ENCODE peak calls at places on chromosomes 13 and 19, in five cellular contexts. P is psoas muscle, V is ascending aorta, C is brain microvascular endothelial cell, G is heart right ventricle. U is an unnamed sample.

GRCh38 chr19:18741566-18742121 is 49.5 kb downstream of the COMP start:
- DNase-seq in P (peak; percentile 75), V (no peak), C (no peak), G (no peak), U (peak; percentile 94)

GRCh38 chr13:87656311-87656710 is 14.9 kb upstream of the SLITRK5 start:
- DNase-seq in P (no peak), V (no peak), C (no peak), G (no peak), U (no peak)

GRCh38 chr19:43552616-43553015 is 19.6 kb downstream of the ZNF575 start:
- DNase-seq in P (no peak), V (no peak), C (no peak), G (no peak), U (no peak)

GRCh38 chr13:91722267-91722884 is 324.0 kb downstream of the GPC5 start:
- DNase-seq in P (no peak), V (no peak), C (peak; percentile 15), G (no peak), U (no peak)

GRCh38 chr13:76012091-76012721 is 376.1 kb downstream of the LMO7 start:
- DNase-seq in P (no peak), V (no peak), C (peak; percentile 38), G (no peak), U (no peak)

GRCh38 chr13:110322126-110322827 is 15.2 kb downstream of the COL4A2 start:
- DNase-seq in P (no peak), V (no peak), C (no peak), G (no peak), U (no peak)

GRCh38 chr13:30313307-30313706 is 6.0 kb upstream of the KATNAL1 start:
- DNase-seq in P (no peak), V (no peak), C (no peak), G (no peak), U (no peak)

GRCh38 chr13:38239874-38240273 is 109.8 kb upstream of the UFM1 start:
- DNase-seq in P (no peak), V (no peak), C (no peak), G (no peak), U (no peak)

GRCh38 chr19:33946535-33947323 is 150.1 kb downstream of the KCTD15 start:
- DNase-seq in P (no peak), V (no peak), C (no peak), G (no peak), U (no peak)

GRCh38 chr13:100674848-100675659 is 459 bp upstream of the TMTC4 start:
- DNase-seq in P (peak; percentile 100), V (peak; percentile 99), C (peak; percentile 98), G (peak; percentile 100), U (peak; percentile 99)

GRCh38 chr19:38394488-38394887 is 6.0 kb downstream of the SPRED3 start:
- DNase-seq in P (no peak), V (no peak), C (peak; percentile 25), G (no peak), U (no peak)

GRCh38 chr19:6161271-6161850 is 25.9 kb downstream of the ACSBG2 start:
- DNase-seq in P (no peak), V (no peak), C (no peak), G (peak; percentile 18), U (no peak)

GRCh38 chr19:31128291-31128690 is 220.9 kb downstream of the TSHZ3 start:
- DNase-seq in P (no peak), V (no peak), C (no peak), G (no peak), U (no peak)

GRCh38 chr19:50921391-50922315 is 10.5 kb upstream of the KLK4 start:
- DNase-seq in P (no peak), V (no peak), C (no peak), G (no peak), U (no peak)
- H3K4me3 ChIP-seq in P (no peak overlapping the region), V (no peak overlapping the region), C (no peak overlapping the region), G (no peak overlapping the region), U (no peak overlapping the region)

GRCh38 chr13:49421391-49421790 is 22.5 kb downstream of the CAB39L start:
- DNase-seq in P (no peak), V (no peak), C (no peak), G (no peak), U (peak; percentile 19)
- TF ChIP-seq CTCF in P (no peak), V (no peak), C (peak; percentile 17), G (peak; percentile 14), U (peak; percentile 26)

GRCh38 chr19:55676889-55677505 is 2.0 kb downstream of the EPN1 start:
- DNase-seq in P (no peak), V (no peak), C (no peak), G (no peak), U (no peak)
- H3K27ac ChIP-seq in P (peak overlapping the region; percentile 9), V (no peak overlapping the region), C (no peak overlapping the region), G (no peak overlapping the region), U (peak overlapping the region; percentile 80)

GRCh38 chr19:35546532-35546931 is 1.1 kb downstream of the TMEM147 start:
- DNase-seq in P (no peak), V (no peak), C (no peak), G (no peak), U (no peak)
- H3K4me3 ChIP-seq in P (peak overlapping the region; percentile 79), V (peak overlapping the region; percentile 87), C (peak overlapping the region; percentile 93), G (no peak overlapping the region), U (no peak overlapping the region)

GRCh38 chr19:50025022-50025793 is at the start of gene VRK3:
- DNase-seq in P (peak; percentile 99), V (peak; percentile 99), C (peak; percentile 100), G (peak; percentile 99), U (peak; percentile 99)
- TF ChIP-seq CTCF in P (no peak), V (no peak), C (peak; percentile 10), G (no peak), U (peak; percentile 17)

GRCh38 chr19:16542894-16543498 is 759 bp upstream of the CHERP start:
- DNase-seq in P (no peak), V (no peak), C (peak; percentile 11), G (no peak), U (no peak)

GRCh38 chr19:16544468-16545231 is 2.4 kb upstream of the CHERP start:
- DNase-seq in P (no peak), V (no peak), C (no peak), G (no peak), U (no peak)

GRCh38 chr19:16542045-16542893 is at the start of gene CHERP:
- DNase-seq in P (peak; percentile 98), V (peak; percentile 60), C (peak; percentile 83), G (peak; percentile 96), U (peak; percentile 94)

GRCh38 chr19:16540948-16541347 is 1.3 kb downstream of the CHERP start:
- DNase-seq in P (no peak), V (no peak), C (no peak), G (no peak), U (no peak)

DNA sequence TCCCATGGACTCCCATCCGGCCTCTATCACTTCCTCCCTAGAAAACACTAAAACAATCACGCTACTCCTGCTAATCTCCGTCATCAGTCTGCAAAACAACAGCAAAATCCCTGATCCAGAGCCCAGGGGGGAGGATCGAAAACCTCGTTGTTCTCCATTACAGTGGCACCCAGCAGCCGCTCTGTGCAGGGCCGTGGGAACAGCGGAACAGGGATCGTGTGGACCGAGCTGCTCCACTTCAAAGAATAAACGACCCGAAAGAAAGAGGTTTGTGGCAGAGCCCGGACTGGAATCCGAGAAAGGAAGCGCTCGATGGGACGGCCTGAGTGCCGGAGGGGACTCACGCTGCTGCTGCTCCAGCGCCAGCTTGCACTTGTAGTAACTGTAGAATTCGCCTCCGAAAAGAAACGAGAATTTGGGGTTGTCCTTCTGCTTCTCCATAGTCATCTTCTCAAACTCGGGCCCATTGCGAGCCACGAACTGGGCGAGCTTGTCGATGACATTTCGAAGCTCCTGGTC is 652 bp downstream of the CHERP start:
- DNase-seq in P (peak; percentile 26), V (no peak), C (peak; percentile 17), G (no peak), U (no peak)
- H3K27ac ChIP-seq in P (peak overlapping the region; percentile 91), V (peak overlapping the region; percentile 84), C (peak overlapping the region; percentile 80), G (peak overlapping the region; percentile 91), U (peak overlapping the region; percentile 89)

DNA sequence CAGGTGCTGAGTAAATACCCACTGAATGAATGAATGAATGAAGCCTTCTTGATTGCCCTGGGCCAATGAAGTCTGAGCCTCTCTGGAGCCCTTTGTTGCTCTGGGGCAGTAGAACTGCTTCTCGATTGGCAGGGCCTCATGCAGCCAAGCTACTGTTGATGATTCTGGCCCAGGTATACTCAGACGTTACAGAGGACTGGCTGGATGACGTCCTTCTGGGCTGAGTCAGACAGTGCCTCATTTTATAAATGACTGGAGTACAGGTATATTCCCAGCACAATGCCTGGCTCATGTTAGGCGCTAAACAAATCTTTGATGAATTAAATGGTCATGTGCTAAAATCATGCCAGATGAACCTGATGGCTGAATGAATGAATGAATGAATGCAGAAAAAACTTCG is 243.8 kb upstream of the MAB21L1 start:
- DNase-seq in P (no peak), V (no peak), C (no peak), G (no peak), U (no peak)
- H3K4me3 ChIP-seq in P (peak overlapping the region; percentile 34), V (no peak overlapping the region), C (no peak overlapping the region), G (no peak overlapping the region), U (no peak overlapping the region)

DNA sequence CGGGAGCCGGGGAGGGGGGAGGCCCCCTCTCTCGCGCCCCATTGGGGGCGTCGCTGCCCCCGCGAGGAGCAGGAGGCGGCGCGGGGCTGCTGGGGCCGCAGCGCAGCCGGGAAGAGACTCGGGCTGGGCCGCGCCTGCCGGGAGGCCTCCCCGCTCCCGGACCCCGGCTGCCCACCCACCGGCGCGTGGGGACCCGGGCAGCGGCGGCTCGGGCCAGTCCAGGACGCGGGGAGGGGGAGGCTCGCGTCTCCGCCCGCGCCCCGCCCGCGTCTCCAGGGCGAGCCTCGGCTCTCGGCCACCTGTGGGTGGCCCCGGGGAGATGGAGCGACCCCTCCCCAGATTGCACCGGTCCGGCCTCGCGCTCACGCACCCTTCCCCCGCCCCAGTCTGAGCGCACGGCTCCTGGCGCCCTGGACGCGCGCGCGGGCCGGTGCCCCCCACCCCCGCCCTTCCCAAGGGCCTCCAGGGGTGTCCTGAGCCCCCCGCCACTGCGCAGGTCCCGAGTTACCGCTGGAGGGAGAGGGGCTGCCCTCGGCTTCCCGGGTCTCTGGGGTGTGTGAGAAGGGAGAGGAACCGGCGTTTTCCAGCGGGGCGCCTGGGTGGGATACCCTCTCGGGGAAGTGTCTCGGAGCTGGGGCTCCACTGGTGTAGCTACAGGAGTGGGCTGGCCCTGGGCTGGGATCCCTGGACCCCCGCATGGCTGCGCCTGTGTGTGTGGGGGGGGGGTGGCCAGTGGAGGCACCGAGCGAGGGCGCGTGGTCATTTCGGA is 645 bp downstream of the PALM start:
- DNase-seq in P (no peak), V (no peak), C (no peak), G (no peak), U (no peak)
- TF ChIP-seq CTCF in P (no peak), V (no peak), C (no peak), G (no peak), U (no peak)

DNA sequence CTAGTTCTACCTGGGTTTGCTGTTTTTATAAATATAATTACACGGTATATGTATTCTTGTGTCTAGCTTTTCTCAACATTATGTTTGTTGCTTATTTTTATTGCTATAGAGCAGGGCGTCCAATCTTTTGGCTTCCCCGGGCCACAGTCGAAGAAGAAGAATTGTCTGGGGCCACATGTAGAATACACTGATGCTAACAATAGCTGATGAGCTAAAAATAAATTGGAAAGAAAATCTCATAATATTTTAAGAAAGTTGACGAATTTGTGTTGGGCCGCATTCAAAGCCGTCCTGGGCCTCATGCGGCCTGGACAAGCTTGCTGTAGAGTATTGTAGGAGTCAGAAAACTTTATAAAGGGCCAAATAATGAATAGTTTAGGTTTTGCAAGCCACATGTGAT is 33.9 kb downstream of the GPR12 start:
- DNase-seq in P (no peak), V (no peak), C (no peak), G (no peak), U (no peak)
- H3K27ac ChIP-seq in P (no peak overlapping the region), V (no peak overlapping the region), C (no peak overlapping the region), G (no peak overlapping the region), U (no peak overlapping the region)

GRCh38 chr13:32011971-32012370 is 19.6 kb upstream of the FRY start:
- DNase-seq in P (no peak), V (no peak), C (no peak), G (no peak), U (no peak)
- H3K4me3 ChIP-seq in P (no peak overlapping the region), V (no peak overlapping the region), C (no peak overlapping the region), G (no peak overlapping the region), U (no peak overlapping the region)

U was measured in body of pancreas.